ENCODE peak calls at places on chromosomes 1 and 21, in four cellular contexts. One of them, this sample, is unnamed.

GRCh38 chr1:227316941-227317540 is 1.3 kb downstream of the CDC42BPA start:
- DNase-seq in HCT116: no peak
- DNase-seq in K562: peak; percentile 45
- DNase-seq in HepG2: no peak
- DNase-seq in this sample: no peak

GRCh38 chr1:39981957-39982356 is 27.0 kb downstream of the MFSD2A start:
- DNase-seq in HCT116: peak; percentile 37
- DNase-seq in K562: no peak
- DNase-seq in HepG2: no peak
- DNase-seq in this sample: peak; percentile 17

GRCh38 chr1:45299981-45300668 is 26.6 kb upstream of the HPDL start:
- DNase-seq in HCT116: peak; percentile 51
- DNase-seq in K562: peak; percentile 75
- DNase-seq in HepG2: peak; percentile 80
- DNase-seq in this sample: peak; percentile 65

GRCh38 chr1:38047603-38048146 is 1.1 kb upstream of the POU3F1 start:
- DNase-seq in HCT116: no peak
- DNase-seq in K562: no peak
- DNase-seq in HepG2: no peak
- DNase-seq in this sample: no peak

GRCh38 chr1:35809156-35810095 is 1.6 kb downstream of the AGO4 start:
- DNase-seq in HCT116: no peak
- DNase-seq in K562: no peak
- DNase-seq in HepG2: no peak
- DNase-seq in this sample: no peak

GRCh38 chr1:30117685-30118084 is 605.7 kb downstream of the MATN1 start:
- DNase-seq in HCT116: no peak
- DNase-seq in K562: peak; percentile 77
- DNase-seq in HepG2: no peak
- DNase-seq in this sample: no peak

GRCh38 chr1:10380594-10381275 is 18.1 kb upstream of the PGD start:
- DNase-seq in HCT116: no peak
- DNase-seq in K562: no peak
- DNase-seq in HepG2: peak; percentile 30
- DNase-seq in this sample: no peak

GRCh38 chr1:46489169-46489637 is 433 bp upstream of the DMBX1 start:
- DNase-seq in HCT116: no peak
- DNase-seq in K562: peak; percentile 55
- DNase-seq in HepG2: no peak
- DNase-seq in this sample: no peak

GRCh38 chr1:112522621-112523020 is 13.9 kb downstream of the WNT2B start:
- DNase-seq in HCT116: no peak
- DNase-seq in K562: no peak
- DNase-seq in HepG2: no peak
- DNase-seq in this sample: no peak

GRCh38 chr1:15676688-15677661 is 7.1 kb upstream of the PLEKHM2 start:
- DNase-seq in HCT116: no peak
- DNase-seq in K562: peak; percentile 62
- DNase-seq in HepG2: no peak
- DNase-seq in this sample: no peak

GRCh38 chr21:35738342-35738961 is 321.9 kb downstream of the SETD4 start:
- DNase-seq in HCT116: no peak
- DNase-seq in K562: no peak
- DNase-seq in HepG2: no peak
- DNase-seq in this sample: no peak

GRCh38 chr1:205678286-205679111 is 1.8 kb downstream of the SLC45A3 start:
- DNase-seq in HCT116: no peak
- DNase-seq in K562: peak; percentile 92
- DNase-seq in HepG2: no peak
- DNase-seq in this sample: no peak

GRCh38 chr1:178192686-178193085 is 98.8 kb downstream of the RASAL2 start:
- DNase-seq in HCT116: no peak
- DNase-seq in K562: no peak
- DNase-seq in HepG2: no peak
- DNase-seq in this sample: no peak

GRCh38 chr1:63690966-63691365 is 82.9 kb upstream of the ROR1 start:
- DNase-seq in HCT116: no peak
- DNase-seq in K562: no peak
- DNase-seq in HepG2: no peak
- DNase-seq in this sample: no peak

GRCh38 chr1:52365091-52365745 is 787 bp downstream of the CC2D1B start:
- DNase-seq in HCT116: no peak
- DNase-seq in K562: peak; percentile 78
- DNase-seq in HepG2: no peak
- DNase-seq in this sample: no peak

GRCh38 chr21:28580585-28580984 is 412.1 kb downstream of the LTN1 start:
- DNase-seq in HCT116: no peak
- DNase-seq in K562: no peak
- DNase-seq in HepG2: no peak
- DNase-seq in this sample: no peak

GRCh38 chr1:36359383-36359782 is 26.3 kb downstream of the STK40 start:
- DNase-seq in HCT116: no peak
- DNase-seq in K562: no peak
- DNase-seq in HepG2: no peak
- DNase-seq in this sample: no peak

GRCh38 chr1:47651311-47652089 is 213.7 kb downstream of the FOXD2 start:
- DNase-seq in HCT116: no peak
- DNase-seq in K562: no peak
- DNase-seq in HepG2: no peak
- DNase-seq in this sample: no peak

GRCh38 chr1:168801032-168801745 is 72.2 kb upstream of the DPT start:
- DNase-seq in HCT116: no peak
- DNase-seq in K562: no peak
- DNase-seq in HepG2: peak; percentile 96
- DNase-seq in this sample: no peak

GRCh38 chr1:87706779-87707228 is 378.1 kb downstream of the LMO4 start:
- DNase-seq in HCT116: no peak
- DNase-seq in K562: no peak
- DNase-seq in HepG2: no peak
- DNase-seq in this sample: no peak

GRCh38 chr1:12772520-12772919 is 1.0 kb upstream of the PRAMEF12 start:
- DNase-seq in HCT116: no peak
- DNase-seq in K562: no peak
- DNase-seq in HepG2: no peak
- DNase-seq in this sample: no peak

GRCh38 chr1:192252776-192253175 is 64.0 kb upstream of the RGS21 start:
- DNase-seq in HCT116: no peak
- DNase-seq in K562: no peak
- DNase-seq in HepG2: no peak
- DNase-seq in this sample: no peak

GRCh38 chr1:201546093-201546492 is 7.2 kb downstream of the NAV1 start:
- DNase-seq in HCT116: peak; percentile 32
- DNase-seq in K562: peak; percentile 22
- DNase-seq in HepG2: no peak
- DNase-seq in this sample: no peak

GRCh38 chr1:235473808-235474207 is 30.4 kb downstream of the B3GALNT2 start:
- DNase-seq in HCT116: no peak
- DNase-seq in K562: no peak
- DNase-seq in HepG2: no peak
- DNase-seq in this sample: no peak

GRCh38 chr1:59136541-59137335 is 160.2 kb upstream of the FGGY start:
- DNase-seq in HCT116: no peak
- DNase-seq in K562: no peak
- DNase-seq in HepG2: no peak
- DNase-seq in this sample: no peak

GRCh38 chr1:39418223-39418622 is 73.2 kb upstream of the BMP8A start:
- DNase-seq in HCT116: no peak
- DNase-seq in K562: no peak
- DNase-seq in HepG2: no peak
- DNase-seq in this sample: no peak

GRCh38 chr1:89065077-89065868 is at the start of gene GBP1:
- DNase-seq in HCT116: no peak
- DNase-seq in K562: no peak
- DNase-seq in HepG2: peak; percentile 22
- DNase-seq in this sample: no peak

GRCh38 chr1:33306561-33307493 is 14.1 kb downstream of the A3GALT2 start:
- DNase-seq in HCT116: no peak
- DNase-seq in K562: no peak
- DNase-seq in HepG2: no peak
- DNase-seq in this sample: no peak

GRCh38 chr1:1758059-1758621 is 20.1 kb downstream of the NADK start:
- DNase-seq in HCT116: no peak
- DNase-seq in K562: no peak
- DNase-seq in HepG2: no peak
- DNase-seq in this sample: no peak

GRCh38 chr1:29272171-29272907 is 36.0 kb downstream of the PTPRU start:
- DNase-seq in HCT116: no peak
- DNase-seq in K562: no peak
- DNase-seq in HepG2: no peak
- DNase-seq in this sample: no peak

GRCh38 chr1:156660752-156661112 is 16.5 kb downstream of the NES start:
- DNase-seq in HCT116: no peak
- DNase-seq in K562: peak; percentile 52
- DNase-seq in HepG2: no peak
- DNase-seq in this sample: no peak

GRCh38 chr1:66597500-66597899 is 63.5 kb downstream of the SGIP1 start:
- DNase-seq in HCT116: no peak
- DNase-seq in K562: no peak
- DNase-seq in HepG2: no peak
- DNase-seq in this sample: no peak

GRCh38 chr1:164602480-164603093 is 43.6 kb downstream of the PBX1 start:
- DNase-seq in HCT116: no peak
- DNase-seq in K562: no peak
- DNase-seq in HepG2: no peak
- DNase-seq in this sample: no peak

GRCh38 chr1:18819211-18819610 is 40.2 kb downstream of the TAS1R2 start:
- DNase-seq in HCT116: no peak
- DNase-seq in K562: no peak
- DNase-seq in HepG2: no peak
- DNase-seq in this sample: no peak

GRCh38 chr1:94898486-94899385 is 28.2 kb downstream of the CNN3 start:
- DNase-seq in HCT116: no peak
- DNase-seq in K562: no peak
- DNase-seq in HepG2: no peak
- DNase-seq in this sample: no peak

DNA sequence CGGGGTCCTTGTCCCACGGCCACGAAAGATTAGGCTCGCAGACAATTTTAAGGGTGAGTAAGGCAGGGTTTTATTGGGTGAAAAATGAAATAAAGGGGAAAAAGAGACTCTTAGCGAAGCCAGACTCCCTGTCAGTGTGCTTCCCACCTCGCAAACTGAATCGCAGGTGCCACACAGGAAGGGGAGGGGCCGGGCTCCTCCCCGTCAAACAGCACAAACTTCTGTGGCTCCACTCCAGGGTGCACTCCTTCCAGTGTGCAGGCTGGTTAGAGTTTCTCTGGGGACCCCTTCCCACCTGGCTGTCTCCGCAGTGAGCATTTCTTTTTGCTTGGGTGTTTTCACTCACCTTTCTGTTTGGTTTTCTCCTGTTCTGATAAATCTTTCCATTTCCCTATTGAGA is 37.8 kb upstream of the GALNT2 start:
- DNase-seq in HCT116: no peak
- DNase-seq in K562: no peak
- DNase-seq in HepG2: no peak
- DNase-seq in this sample: no peak
- TF ChIP-seq TCF7L2 in HCT116: no peak
- TF ChIP-seq TCF7L2 in K562: no peak
- TF ChIP-seq TCF7L2 in HepG2: no peak
- TF ChIP-seq TCF7L2 in this sample: no peak

DNA sequence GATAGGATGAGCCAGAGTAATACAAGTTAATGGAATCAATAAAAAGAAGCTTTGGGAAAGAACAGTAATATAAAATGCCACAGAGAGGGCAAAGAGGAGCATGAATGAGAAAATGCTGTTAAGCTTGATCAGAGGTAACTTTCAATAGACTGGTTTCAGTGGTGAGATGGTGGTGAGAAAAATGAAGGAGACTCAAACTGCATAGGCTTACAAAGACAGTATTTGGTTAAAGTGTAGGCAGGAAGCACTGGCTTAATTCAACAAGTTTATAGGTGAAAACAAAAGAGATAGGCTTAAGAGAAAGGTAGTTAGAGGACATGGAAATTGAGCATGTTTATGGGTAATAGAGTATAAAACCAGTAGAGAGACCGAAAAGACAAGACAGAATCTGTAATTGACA is 298.6 kb upstream of the ADAMTS5 start:
- DNase-seq in HCT116: no peak
- DNase-seq in K562: no peak
- DNase-seq in HepG2: no peak
- DNase-seq in this sample: no peak
- TF ChIP-seq TCF7L2 in HCT116: no peak
- TF ChIP-seq TCF7L2 in K562: no peak
- TF ChIP-seq TCF7L2 in HepG2: no peak
- TF ChIP-seq TCF7L2 in this sample: no peak

GRCh38 chr1:50620680-50621329 is 197.6 kb upstream of the DMRTA2 start:
- DNase-seq in HCT116: peak; percentile 61
- DNase-seq in K562: peak; percentile 46
- DNase-seq in HepG2: peak; percentile 45
- DNase-seq in this sample: no peak
- TF ChIP-seq TCF7L2 in HCT116: no peak
- TF ChIP-seq TCF7L2 in K562: no peak
- TF ChIP-seq TCF7L2 in HepG2: no peak
- TF ChIP-seq TCF7L2 in this sample: no peak

GRCh38 chr1:232183266-232183800 is 446.6 kb downstream of the SIPA1L2 start:
- DNase-seq in HCT116: no peak
- DNase-seq in K562: no peak
- DNase-seq in HepG2: no peak
- DNase-seq in this sample: no peak

GRCh38 chr1:232184561-232185530 is 445.1 kb downstream of the SIPA1L2 start:
- DNase-seq in HCT116: no peak
- DNase-seq in K562: no peak
- DNase-seq in HepG2: no peak
- DNase-seq in this sample: no peak

GRCh38 chr1:232183802-232184201 is 446.1 kb downstream of the SIPA1L2 start:
- DNase-seq in HCT116: no peak
- DNase-seq in K562: no peak
- DNase-seq in HepG2: no peak
- DNase-seq in this sample: no peak

GRCh38 chr1:232191560-232191959 is 438.4 kb downstream of the SIPA1L2 start:
- DNase-seq in HCT116: no peak
- DNase-seq in K562: no peak
- DNase-seq in HepG2: no peak
- DNase-seq in this sample: no peak

DNA sequence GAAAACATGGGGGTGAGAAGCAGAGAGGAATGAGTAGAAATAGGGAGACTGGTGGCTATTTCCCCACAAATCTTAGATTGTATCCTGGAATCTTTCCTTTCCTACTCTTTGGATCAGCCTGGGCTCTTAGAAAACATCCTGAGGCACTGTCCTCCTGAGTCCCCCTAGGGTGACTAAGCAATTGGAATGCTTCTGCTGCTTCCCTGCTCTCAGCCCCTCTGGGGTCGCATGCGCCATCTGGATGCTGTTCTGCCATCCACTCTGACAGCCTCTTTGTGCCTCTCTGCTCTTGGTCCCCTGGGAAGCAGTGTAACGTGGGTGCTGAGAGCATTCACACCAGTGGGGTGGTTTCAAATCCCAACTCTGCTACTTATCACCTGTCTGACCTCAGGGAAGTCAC is 443.0 kb downstream of the SIPA1L2 start:
- DNase-seq in HCT116: no peak
- DNase-seq in K562: no peak
- DNase-seq in HepG2: no peak
- DNase-seq in this sample: no peak
- TF ChIP-seq TCF7L2 in HCT116: no peak
- TF ChIP-seq TCF7L2 in K562: no peak
- TF ChIP-seq TCF7L2 in HepG2: no peak
- TF ChIP-seq TCF7L2 in this sample: no peak